ENCODE peak calls at places on chromosome 2, in six cellular contexts. J is astrocyte, S is fibroblast of pulmonary artery, E is NB4, Z is fibroblast of villous mesenchyme, I is endothelial cell of umbilical vein. M is an unnamed sample.

GRCh38 chr2:39706945-39707344 is 41.2 kb downstream of the TMEM178A start:
- DNase-seq in I (no peak), E (no peak), S (no peak), Z (no peak), J (no peak), M (no peak)

GRCh38 chr2:2530334-2530733 is 199.3 kb upstream of the MYT1L start:
- DNase-seq in S (no peak), J (no peak), I (no peak), Z (no peak), E (no peak), M (no peak)

GRCh38 chr2:41994177-41994576 is 53.6 kb upstream of the PKDCC start:
- DNase-seq in J (peak; percentile 73), Z (peak; percentile 72), E (peak; percentile 24), S (peak; percentile 90), I (no peak), M (peak; percentile 12)

GRCh38 chr2:111116843-111117665 is 3.7 kb upstream of the BCL2L11 start:
- DNase-seq in J (peak; percentile 49), E (peak; percentile 85), I (peak; percentile 69), Z (peak; percentile 77), S (peak; percentile 76), M (no peak)

GRCh38 chr2:151260492-151261239 is 997 bp downstream of the RBM43 start:
- DNase-seq in S (peak; percentile 66), Z (peak; percentile 73), E (no peak), I (peak; percentile 80), J (peak; percentile 42), M (no peak)

GRCh38 chr2:207673431-207673830 is 38.0 kb upstream of the CCNYL1 start:
- DNase-seq in S (no peak), E (no peak), Z (no peak), J (no peak), I (no peak), M (no peak)

GRCh38 chr2:37928377-37928776 is 3.3 kb downstream of the RMDN2 start:
- DNase-seq in E (peak; percentile 37), I (no peak), S (peak; percentile 24), J (no peak), Z (peak; percentile 46), M (no peak)

GRCh38 chr2:96259497-96259921 is 6.3 kb downstream of the TMEM127 start:
- DNase-seq in S (no peak), I (no peak), Z (no peak), E (no peak), J (no peak), M (no peak)

GRCh38 chr2:190718652-190719526 is 70.0 kb downstream of the NAB1 start:
- DNase-seq in S (peak; percentile 78), E (peak; percentile 35), J (peak; percentile 74), Z (peak; percentile 61), I (peak; percentile 85), M (peak; percentile 22)

GRCh38 chr2:12167525-12168317 is 421.3 kb downstream of the LPIN1 start:
- DNase-seq in Z (no peak), E (peak; percentile 50), J (no peak), I (no peak), S (no peak), M (no peak)

GRCh38 chr2:112821682-112822081 is 14.9 kb downstream of the IL1B start:
- DNase-seq in I (no peak), Z (no peak), E (peak; percentile 84), J (no peak), S (no peak), M (no peak)

GRCh38 chr2:222057249-222058073 is 241.3 kb downstream of the PAX3 start:
- DNase-seq in Z (peak; percentile 9), J (no peak), S (peak; percentile 16), I (peak; percentile 8), E (peak; percentile 45), M (no peak)

GRCh38 chr2:39948016-39948719 is 169.1 kb upstream of the THUMPD2 start:
- DNase-seq in S (peak; percentile 5), J (peak; percentile 75), E (no peak), Z (peak; percentile 29), I (peak; percentile 48), M (peak; percentile 39)

GRCh38 chr2:178707471-178707870 is 99.8 kb downstream of the TTN start:
- DNase-seq in Z (no peak), E (no peak), S (no peak), I (no peak), J (no peak), M (no peak)

GRCh38 chr2:71688530-71688929 is 235.2 kb downstream of the DYSF start:
- DNase-seq in J (no peak), Z (no peak), E (no peak), S (no peak), I (no peak), M (no peak)

GRCh38 chr2:44935854-44936185 is 5.7 kb upstream of the SIX3 start:
- DNase-seq in E (peak; percentile 89), I (no peak), Z (no peak), S (no peak), J (no peak), M (no peak)
- H3K4me3 ChIP-seq in E (peak overlapping the region; percentile 87), I (no peak overlapping the region), Z (no peak overlapping the region), S (no peak overlapping the region), J (no peak overlapping the region), M (no peak overlapping the region)

DNA sequence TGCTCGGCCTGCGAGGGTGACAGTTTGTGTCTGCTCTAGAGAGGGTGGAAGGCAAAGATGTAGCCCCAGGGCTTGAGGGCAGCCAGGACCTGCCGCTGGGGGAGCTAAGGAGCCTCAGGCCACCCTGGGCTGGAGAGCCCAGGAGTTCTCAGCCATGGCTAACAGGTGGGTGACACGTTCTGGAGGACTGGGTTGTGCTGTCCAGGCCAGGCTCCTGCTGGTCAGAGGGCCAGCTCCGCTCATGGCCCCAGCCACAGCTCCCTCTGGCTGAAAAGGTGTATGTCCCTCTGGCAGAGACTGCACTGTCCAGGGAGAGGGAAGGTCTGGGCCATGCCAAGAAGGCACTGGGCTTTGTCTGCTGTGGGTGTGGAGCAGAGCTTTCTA is 19.2 kb downstream of the TMEM185B start:
- DNase-seq in S (no peak), J (no peak), Z (no peak), E (no peak), I (no peak), M (no peak)
- TF ChIP-seq CTCF in S (peak; percentile 14), J (no peak), Z (peak; percentile 14), E (no peak), I (peak; percentile 25), M (peak; percentile 35)

DNA sequence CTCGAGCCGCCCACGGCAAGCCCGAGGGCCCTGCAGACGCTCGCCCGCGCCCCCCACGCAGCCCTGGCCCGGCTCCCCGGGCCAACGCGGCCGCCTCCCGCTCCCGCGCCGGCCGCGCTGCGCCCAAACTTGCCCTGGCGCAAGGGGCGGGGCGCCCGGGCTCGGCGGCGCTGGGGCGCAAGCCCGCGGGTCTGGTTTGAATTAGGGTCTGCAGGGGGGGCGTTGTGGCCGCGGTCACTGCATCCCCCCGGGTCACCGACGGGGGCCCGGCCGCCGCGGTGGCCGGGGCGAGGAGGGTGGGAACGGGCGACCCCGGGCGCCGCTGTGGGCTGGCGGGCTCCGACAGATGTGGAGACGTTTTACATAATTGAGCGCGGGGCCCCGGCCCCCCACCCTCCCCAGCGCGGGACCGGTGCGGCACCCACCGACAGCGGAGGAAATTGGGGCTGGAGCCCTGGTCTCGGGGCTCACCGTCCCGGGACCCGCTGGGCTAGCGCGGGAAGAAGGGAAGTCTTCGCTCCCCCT is 677 bp downstream of the SDC1 start:
- DNase-seq in J (no peak), S (no peak), Z (no peak), E (no peak), I (no peak), M (no peak)
- H3K4me3 ChIP-seq in J (peak overlapping the region; percentile 72), S (peak overlapping the region; percentile 50), Z (peak overlapping the region; percentile 66), E (peak overlapping the region; percentile 44), I (peak overlapping the region; percentile 45), M (peak overlapping the region; percentile 81)

GRCh38 chr2:74576830-74577229 is 22.3 kb downstream of the DOK1 start:
- DNase-seq in J (peak; percentile 85), E (peak; percentile 93), I (no peak), Z (peak; percentile 81), S (peak; percentile 79), M (no peak)
- TF ChIP-seq CTCF in J (no peak), E (no peak), I (no peak), Z (no peak), S (peak; percentile 18), M (no peak)

GRCh38 chr2:64626146-64626809 is 27.4 kb downstream of the SERTAD2 start:
- DNase-seq in I (no peak), J (no peak), E (no peak), Z (no peak), S (no peak), M (no peak)
- H3K4me3 ChIP-seq in I (no peak overlapping the region), J (no peak overlapping the region), E (no peak overlapping the region), Z (no peak overlapping the region), S (no peak overlapping the region), M (no peak overlapping the region)

GRCh38 chr2:100179806-100180205 is 37.4 kb upstream of the AFF3 start:
- DNase-seq in Z (no peak), S (no peak), E (no peak), I (no peak), J (no peak), M (no peak)

GRCh38 chr2:100180503-100180902 is 38.1 kb upstream of the AFF3 start:
- DNase-seq in E (no peak), S (no peak), J (no peak), I (no peak), Z (no peak), M (no peak)

GRCh38 chr2:100176925-100177324 is 34.5 kb upstream of the AFF3 start:
- DNase-seq in Z (no peak), E (no peak), J (no peak), I (no peak), S (no peak), M (no peak)

GRCh38 chr2:100178864-100179263 is 36.5 kb upstream of the AFF3 start:
- DNase-seq in I (no peak), S (no peak), E (no peak), J (no peak), Z (no peak), M (no peak)

GRCh38 chr2:100178085-100178788 is 35.8 kb upstream of the AFF3 start:
- DNase-seq in Z (peak; percentile 47), J (peak; percentile 46), S (peak; percentile 38), E (peak; percentile 69), I (peak; percentile 78), M (no peak)
- TF ChIP-seq CTCF in Z (peak; percentile 49), J (peak; percentile 42), S (peak; percentile 27), E (peak; percentile 58), I (peak; percentile 68), M (peak; percentile 46)

DNA sequence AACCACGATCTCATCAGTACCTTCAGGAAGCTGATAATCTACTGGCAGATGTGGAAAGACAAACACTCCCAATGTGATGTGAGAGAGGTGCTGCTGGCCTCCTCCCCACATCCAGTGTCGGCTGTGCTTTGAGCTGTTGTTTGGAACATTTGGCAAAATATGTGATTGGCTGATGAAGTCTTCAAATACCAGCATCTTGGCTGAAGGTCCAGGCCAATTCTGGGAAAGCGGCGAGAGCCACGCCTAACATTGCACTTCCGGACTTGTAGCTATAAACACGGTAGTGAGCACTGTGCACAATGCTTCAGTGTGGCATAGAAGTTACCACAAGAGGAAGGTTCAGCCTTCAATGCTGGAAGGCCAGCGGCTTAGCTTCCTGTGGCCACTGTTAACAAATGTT is 198.8 kb downstream of the DCDC2C start:
- DNase-seq in S (no peak), I (no peak), J (no peak), Z (no peak), E (no peak), M (no peak)
- H3K4me3 ChIP-seq in S (no peak overlapping the region), I (no peak overlapping the region), J (no peak overlapping the region), Z (no peak overlapping the region), E (no peak overlapping the region), M (no peak overlapping the region)

GRCh38 chr2:134220525-134220924 is 33.3 kb upstream of the MGAT5 start:
- DNase-seq in J (peak; percentile 24), Z (no peak), I (no peak), E (peak; percentile 58), S (no peak), M (no peak)
- TF ChIP-seq CTCF in J (no peak), Z (no peak), I (no peak), E (no peak), S (no peak), M (no peak)

M was measured in HFF-Myc.